ENCODE peak calls at places on chromosome 9, in eight cellular contexts. J, I, W, S, X, E, L and U are unnamed samples. For H3K9me3, the result is how much of the 10 kb centered on the place peaks cover.

GRCh38 chr9:82920154-82920553 is 142.8 kb downstream of the RASEF start:
- DNase-seq in W (no peak), L (no peak), E (no peak), S (no peak), I (no peak), X (no peak), J (no peak), U (no peak)

GRCh38 chr9:98884849-98885248 is 58.9 kb upstream of the COL15A1 start:
- DNase-seq in W (no peak), I (no peak), S (no peak), E (no peak), X (no peak), J (no peak), L (no peak), U (no peak)

GRCh38 chr9:90998573-90998972 is 197.0 kb downstream of the SYK start:
- DNase-seq in S (no peak), X (no peak), I (no peak), J (no peak), E (no peak), L (no peak), W (no peak), U (no peak)

GRCh38 chr9:117278656-117279055 is 136.2 kb downstream of the ASTN2 start:
- DNase-seq in X (no peak), L (peak), I (no peak), S (no peak), J (no peak), E (no peak), W (no peak), U (no peak)

GRCh38 chr9:33161011-33161588 is 6.0 kb downstream of the B4GALT1 start:
- DNase-seq in X (peak), E (peak), L (peak), W (peak), I (peak), J (peak), S (peak), U (peak)

GRCh38 chr9:135101926-135102325 is 14.5 kb downstream of the OLFM1 start:
- DNase-seq in L (no peak), J (no peak), W (no peak), X (no peak), E (no peak), S (no peak), I (no peak), U (no peak)

GRCh38 chr9:90878562-90878961 is 76.9 kb downstream of the SYK start:
- DNase-seq in X (no peak), J (no peak), E (no peak), L (no peak), S (no peak), W (no peak), I (no peak), U (peak)

GRCh38 chr9:129455151-129455995 is 165.5 kb downstream of the C9orf50 start:
- DNase-seq in W (no peak), X (peak), S (no peak), J (no peak), I (no peak), L (peak), E (no peak), U (no peak)

GRCh38 chr9:90921104-90921503 is 119.5 kb downstream of the SYK start:
- DNase-seq in S (peak), E (no peak), W (peak), X (no peak), I (peak), L (no peak), J (no peak), U (peak)

GRCh38 chr9:34809504-34810186 is 99.7 kb upstream of the CCL21 start:
- DNase-seq in L (peak), E (peak), X (no peak), S (no peak), J (no peak), I (peak), W (no peak), U (peak)

GRCh38 chr9:102840356-102840755 is 154.8 kb upstream of the CYLC2 start:
- DNase-seq in E (no peak), X (no peak), W (no peak), J (no peak), S (no peak), I (no peak), L (no peak), U (no peak)

DNA sequence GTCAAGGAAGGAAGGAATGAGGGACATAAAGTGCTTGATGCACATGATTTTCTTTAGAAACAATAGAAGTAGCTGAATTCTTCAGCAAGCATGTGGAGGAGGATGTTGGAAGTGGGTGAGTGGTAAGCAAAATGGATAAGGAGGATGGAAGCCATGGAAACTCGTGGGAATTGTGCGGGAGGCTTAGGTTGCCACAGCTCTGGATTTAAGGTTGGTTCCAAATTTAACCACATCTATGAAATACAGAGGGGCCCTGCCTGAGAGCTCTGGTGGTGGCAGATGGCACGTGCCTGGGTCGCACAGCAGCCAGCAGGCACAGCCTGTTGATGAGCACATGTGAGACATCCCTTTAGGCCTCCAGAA is 284.7 kb downstream of the SMARCA2 start:
- DNase-seq in W (no peak), X (no peak), J (no peak), I (no peak), L (no peak), S (no peak), E (no peak), U (no peak)
- H3K9me3 ChIP-seq in W (under half), X (under half), J (under half), I (under half), L (under half), S (under half), E (under half), U (under half)

GRCh38 chr9:101540069-101540468 is 6.4 kb downstream of the RNF20 start:
- DNase-seq in W (no peak), L (no peak), J (no peak), X (no peak), I (no peak), S (no peak), E (no peak), U (no peak)

DNA sequence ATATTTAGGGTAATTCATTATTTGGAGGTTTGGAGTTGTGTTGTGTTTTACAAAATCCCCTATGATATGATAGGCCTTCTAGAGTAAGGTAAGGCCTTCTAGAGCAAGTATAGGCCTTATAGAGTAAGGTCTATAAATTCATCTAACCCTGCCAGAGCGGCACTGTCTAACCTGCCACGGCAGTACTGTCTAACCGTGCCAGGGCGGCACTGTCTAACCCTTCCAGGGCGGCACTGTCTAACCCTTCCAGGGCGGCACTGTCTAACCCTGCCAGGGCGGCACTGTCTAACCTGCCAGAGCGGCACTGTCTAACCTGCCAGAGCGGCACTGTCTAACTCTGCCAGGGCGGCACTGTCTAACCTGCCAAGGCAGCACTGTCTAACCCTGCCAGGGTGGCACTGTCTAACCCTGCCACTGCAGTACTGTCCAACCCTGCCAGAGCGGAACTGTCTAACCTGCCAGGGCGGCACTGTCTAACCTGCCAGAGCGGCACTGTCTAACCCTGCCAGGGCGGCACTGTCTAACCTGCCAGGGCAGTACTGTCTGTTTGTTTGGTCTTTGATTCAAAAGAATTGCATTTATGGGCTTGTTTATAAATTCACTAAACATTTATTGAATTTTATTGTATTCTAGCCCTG is 9.6 kb downstream of the RNF20 start:
- DNase-seq in J (no peak), X (no peak), S (no peak), I (no peak), E (no peak), W (no peak), L (no peak), U (no peak)
- TF ChIP-seq CTCF in J (no peak), X (no peak), S (no peak), I (no peak), E (no peak), W (no peak), L (no peak), U (no peak)

GRCh38 chr9:138063033-138063432 is 185.5 kb downstream of the CACNA1B start:
- DNase-seq in E (no peak), W (no peak), S (no peak), X (no peak), I (no peak), L (no peak), J (no peak), U (no peak)
- H3K9me3 ChIP-seq in E (under half), W (under half), S (under half), X (under half), I (under half), L (under half), J (under half), U (under half)

DNA sequence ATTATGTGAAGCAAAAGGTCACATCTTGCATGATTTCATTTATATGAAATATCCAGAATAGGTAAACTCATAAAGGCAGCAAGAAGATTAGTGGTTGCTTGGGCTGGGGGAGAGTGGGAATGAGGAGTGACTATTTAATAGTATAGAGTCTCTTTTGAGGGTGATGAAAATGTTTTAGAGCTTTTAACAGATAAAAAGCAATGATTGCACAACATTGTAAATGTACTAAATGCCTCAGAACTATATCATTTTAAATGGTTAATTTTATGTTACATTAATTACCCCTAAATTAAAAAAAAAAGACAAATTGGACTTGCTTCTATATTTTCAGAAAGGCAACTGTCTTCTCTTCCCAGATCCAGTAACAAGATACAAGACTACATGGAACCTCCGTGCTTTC is 21.9 kb upstream of the TTC39B start:
- DNase-seq in E (no peak), J (no peak), X (no peak), L (no peak), I (no peak), W (no peak), S (no peak), U (no peak)
- TF ChIP-seq CTCF in E (no peak), J (no peak), X (no peak), L (no peak), I (no peak), W (no peak), S (no peak), U (no peak)

GRCh38 chr9:8364021-8364782 is 564.6 kb upstream of the DMAC1 start:
- DNase-seq in J (no peak), E (no peak), W (no peak), I (no peak), X (no peak), L (no peak), S (no peak), U (no peak)
- H3K9me3 ChIP-seq in J (under half), E (under half), W (under half), I (under half), X (under half), L (under half), S (under half), U (under half)

GRCh38 chr9:21964925-21965385 is 29.2 kb downstream of the CDKN2A start:
- DNase-seq in I (no peak), J (peak), W (peak), X (peak), L (no peak), S (peak), E (peak), U (no peak)

GRCh38 chr9:21967169-21967568 is 27.0 kb downstream of the CDKN2A start:
- DNase-seq in J (peak), W (no peak), X (no peak), S (no peak), L (no peak), I (no peak), E (no peak), U (no peak)

GRCh38 chr9:21967707-21968106 is 26.5 kb downstream of the CDKN2A start:
- DNase-seq in J (no peak), I (no peak), X (no peak), E (no peak), L (no peak), W (no peak), S (no peak), U (no peak)

GRCh38 chr9:21966140-21966851 is 27.9 kb downstream of the CDKN2A start:
- DNase-seq in E (no peak), W (no peak), X (no peak), S (no peak), L (no peak), I (no peak), J (no peak), U (no peak)

DNA sequence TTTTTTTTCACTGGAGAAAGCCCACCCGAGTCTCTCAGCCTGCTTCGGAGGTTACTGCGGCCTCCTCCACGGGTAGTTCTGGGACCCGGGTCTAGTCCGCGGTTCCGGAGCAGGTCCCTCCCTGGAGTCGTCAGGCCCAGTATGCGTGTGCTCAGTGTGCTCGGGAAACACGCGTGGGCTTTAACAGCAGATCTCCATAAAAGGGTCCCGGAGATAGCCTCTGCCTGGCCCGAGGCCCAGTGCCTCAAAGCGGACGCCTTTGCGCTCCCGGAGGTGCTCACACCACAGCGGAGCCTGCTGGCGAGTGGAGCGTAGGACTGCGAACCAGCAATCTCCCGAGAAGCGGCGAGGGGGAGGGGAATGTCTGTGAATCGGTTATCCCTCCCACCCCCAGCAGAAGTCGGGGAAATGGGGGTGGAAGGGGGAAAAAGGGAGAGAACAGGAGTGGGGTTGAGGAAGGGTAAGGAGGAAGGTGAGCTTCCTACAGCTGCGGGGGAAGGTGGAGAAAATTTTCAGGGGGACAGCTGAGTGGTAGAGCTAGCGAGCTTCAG is 28.7 kb downstream of the CDKN2A start:
- DNase-seq in L (no peak), J (peak), W (peak), S (peak), I (no peak), X (peak), E (peak), U (peak)
- TF ChIP-seq CTCF in L (no peak), J (no peak), W (peak), S (no peak), I (no peak), X (peak), E (peak), U (no peak)

GRCh38 chr9:122695696-122696095 is 20.8 kb downstream of the OR1L3 start:
- DNase-seq in E (no peak), W (no peak), S (no peak), L (no peak), I (no peak), X (no peak), J (no peak), U (no peak)
- H3K9me3 ChIP-seq in E (under half), W (under half), S (under half), L (under half), I (under half), X (under half), J (under half), U (under half)

GRCh38 chr9:31314241-31314640 is 1070.2 kb upstream of the ACO1 start:
- DNase-seq in E (no peak), S (no peak), L (no peak), I (no peak), X (no peak), W (no peak), J (no peak), U (no peak)
- TF ChIP-seq CTCF in E (no peak), S (no peak), L (no peak), I (no peak), X (no peak), W (no peak), J (no peak), U (no peak)

GRCh38 chr9:72855890-72856523 is 96.8 kb downstream of the ALDH1A1 start:
- DNase-seq in W (no peak), S (no peak), L (no peak), I (no peak), E (no peak), J (no peak), X (no peak), U (no peak)

GRCh38 chr9:72856985-72857631 is 95.7 kb downstream of the ALDH1A1 start:
- DNase-seq in E (peak), L (peak), J (no peak), W (peak), S (no peak), I (no peak), X (no peak), U (peak)

GRCh38 chr9:72857632-72858011 is 95.2 kb downstream of the ALDH1A1 start:
- DNase-seq in W (no peak), L (no peak), E (peak), I (no peak), X (no peak), S (no peak), J (no peak), U (no peak)

GRCh38 chr9:72858089-72858912 is 94.6 kb downstream of the ALDH1A1 start:
- DNase-seq in E (peak), S (no peak), L (peak), X (no peak), J (no peak), I (no peak), W (peak), U (peak)

GRCh38 chr9:72855321-72855720 is 97.5 kb downstream of the ALDH1A1 start:
- DNase-seq in W (no peak), X (no peak), L (no peak), E (no peak), S (no peak), I (no peak), J (no peak), U (no peak)
- H3K9me3 ChIP-seq in W (under half), X (under half), L (under half), E (under half), S (under half), I (under half), J (under half), U (under half)